ENCODE peak calls at places on chromosome 9, in four cellular contexts. T is left lung, Q is PC-3, W is heart left ventricle. X is an unnamed sample.
A peak's percentile ranks its signal among the peaks of the same experiment; 100 is the strongest.

GRCh38 chr9:37926737-37927590 is 23.0 kb upstream of the SLC25A51 start:
- DNase-seq in T (no peak), Q (no peak), W (no peak), X (no peak)

GRCh38 chr9:124696101-124696500 is 75.0 kb downstream of the NR6A1 start:
- DNase-seq in T (no peak), Q (no peak), W (no peak), X (no peak)

GRCh38 chr9:116394070-116394469 is 240.5 kb downstream of the PAPPA start:
- DNase-seq in T (no peak), Q (no peak), W (no peak), X (no peak)

GRCh38 chr9:132439153-132439552 is 29.1 kb downstream of the CFAP77 start:
- DNase-seq in T (no peak), Q (peak; percentile 48), W (no peak), X (no peak)

GRCh38 chr9:93252116-93252780 is 68.3 kb downstream of the WNK2 start:
- DNase-seq in T (peak; percentile 19), Q (no peak), W (peak; percentile 43), X (no peak)

GRCh38 chr9:36316629-36317317 is 58.5 kb upstream of the GNE start:
- DNase-seq in T (no peak), Q (no peak), W (no peak), X (no peak)

GRCh38 chr9:5622019-5622418 is 6.9 kb upstream of the RIC1 start:
- DNase-seq in T (no peak), Q (peak; percentile 85), W (no peak), X (no peak)

GRCh38 chr9:125608488-125609224 is 98.4 kb downstream of the MAPKAP1 start:
- DNase-seq in T (no peak), Q (no peak), W (peak; percentile 31), X (no peak)

GRCh38 chr9:88998911-88999310 is 7.6 kb downstream of the S1PR3 start:
- DNase-seq in T (no peak), Q (no peak), W (peak; percentile 65), X (no peak)

GRCh38 chr9:90131568-90131967 is 511.1 kb downstream of the DIRAS2 start:
- DNase-seq in T (no peak), Q (no peak), W (no peak), X (no peak)

GRCh38 chr9:93172646-93173364 is 11.1 kb upstream of the WNK2 start:
- DNase-seq in T (no peak), Q (no peak), W (no peak), X (no peak)

GRCh38 chr9:136833381-136834142 is 8.7 kb upstream of the AJM1 start:
- DNase-seq in T (no peak), Q (no peak), W (peak; percentile 19), X (no peak)

DNA sequence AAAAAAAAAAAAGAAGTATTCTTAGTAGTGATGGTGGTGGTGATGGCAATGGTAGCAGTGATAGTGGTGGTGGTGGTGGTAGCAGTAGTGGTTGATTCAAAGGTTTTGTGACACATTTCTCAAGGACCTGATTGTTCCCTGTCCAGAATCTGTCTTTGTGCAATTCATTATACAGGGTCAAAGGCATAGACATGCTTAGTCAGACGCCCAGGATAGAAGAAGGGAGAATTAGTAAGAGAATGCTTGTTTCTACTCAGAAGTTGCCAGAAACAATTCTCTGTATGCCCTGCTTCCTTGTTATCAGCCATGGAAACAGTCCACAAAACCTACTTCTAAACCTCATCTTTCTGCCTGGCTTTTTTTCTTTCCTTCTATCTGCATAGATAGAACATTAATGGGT is 89.4 kb downstream of the SLC44A1 start:
- DNase-seq in T (no peak), Q (no peak), W (no peak), X (no peak)
- H3K4me1 ChIP-seq in T (no peaks in the 10 kb centered on the region), Q (peaks cover 4% of the 10 kb centered on the region), W (no peaks in the 10 kb centered on the region), X (peaks cover 5% of the 10 kb centered on the region)

DNA sequence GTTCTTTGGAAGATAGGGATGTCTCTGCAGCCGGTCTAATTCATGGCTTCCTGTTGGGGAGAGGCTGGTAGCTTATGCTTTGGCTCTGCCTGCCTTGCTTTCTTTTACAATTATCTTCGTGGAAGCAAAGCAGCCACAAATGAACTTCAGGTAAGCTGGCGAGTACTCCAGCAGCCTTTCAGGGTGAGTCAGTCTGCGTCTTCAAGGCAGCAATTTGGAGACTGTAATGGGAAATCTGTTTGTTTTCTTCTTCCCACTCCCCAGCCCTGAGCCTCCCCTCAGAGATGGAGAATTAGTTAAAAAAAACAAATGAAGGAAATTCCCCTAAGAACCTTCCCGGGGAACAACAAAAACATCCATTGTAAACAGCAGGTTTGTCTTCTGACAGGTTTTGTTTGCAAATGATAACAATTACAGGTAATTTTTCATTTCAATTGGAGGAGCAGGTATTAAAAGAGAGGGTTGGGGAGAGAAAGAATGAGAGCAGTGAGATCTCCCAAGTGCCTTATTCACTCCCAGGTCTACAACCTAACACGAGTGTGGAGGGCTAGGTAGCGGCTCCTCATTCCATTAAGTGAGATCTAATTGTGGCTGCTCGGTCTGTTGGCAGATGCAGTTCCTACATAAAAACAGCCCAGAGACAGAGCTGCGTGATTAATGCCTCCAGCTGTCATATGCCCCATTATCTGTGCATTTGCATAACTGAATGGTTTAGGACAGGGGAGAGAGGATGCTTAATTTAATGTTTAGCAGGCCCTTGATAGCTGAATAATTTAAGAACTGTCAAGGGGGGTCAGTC is 100.3 kb downstream of the PSAT1 start:
- DNase-seq in T (no peak), Q (no peak), W (no peak), X (no peak)
- H3K9me3 ChIP-seq in T (peaks cover 11% of the 10 kb centered on the region), Q (no peaks in the 10 kb centered on the region), W (no peaks in the 10 kb centered on the region), X (no peaks in the 10 kb centered on the region)

DNA sequence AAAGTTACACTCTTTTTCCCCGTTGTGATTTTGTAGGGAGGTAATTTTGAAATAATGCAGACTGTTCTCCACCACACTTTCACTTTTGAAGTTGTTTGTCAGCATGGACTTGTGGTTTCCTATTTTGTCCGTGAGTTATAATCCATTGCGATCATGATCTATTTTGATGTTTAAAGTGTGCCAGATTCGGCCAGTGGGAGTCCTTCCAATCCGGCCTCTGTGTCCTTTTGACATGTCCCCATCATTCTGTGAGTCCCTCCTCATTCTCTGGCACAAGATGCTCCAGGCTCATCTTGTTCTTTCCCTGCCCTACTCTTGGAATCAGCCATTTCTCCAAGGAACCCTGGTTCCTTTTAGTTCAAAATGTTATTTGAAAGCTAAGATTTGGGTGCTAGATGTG is 211.3 kb upstream of the KLF4 start:
- DNase-seq in T (no peak), Q (no peak), W (no peak), X (no peak)
- H3K4me3 ChIP-seq in T (no peak overlapping the region), Q (no peak overlapping the region), W (no peak overlapping the region), X (no peak overlapping the region)

DNA sequence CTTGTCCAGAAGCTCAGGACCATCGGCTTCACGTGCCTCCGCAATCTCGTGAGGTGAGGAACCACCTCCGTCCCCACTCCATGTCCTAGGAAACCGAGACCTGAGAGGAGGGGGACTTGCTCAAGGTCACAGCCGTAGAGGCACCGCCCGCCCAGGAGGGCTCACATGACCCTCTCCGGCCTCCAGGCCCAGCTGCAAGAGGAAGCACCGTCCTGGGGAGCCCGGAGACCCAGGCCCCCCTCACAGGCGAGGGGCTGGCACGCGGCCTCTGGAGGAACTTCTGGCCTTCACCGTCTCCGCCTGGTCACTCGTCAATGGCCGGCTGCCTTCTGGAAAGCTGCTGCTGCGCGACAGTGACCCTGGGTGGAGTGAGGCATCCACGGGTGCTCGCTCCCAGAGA is 24.2 kb downstream of the FAM78A start:
- DNase-seq in T (peak; percentile 65), Q (no peak), W (no peak), X (no peak)
- H3K4me1 ChIP-seq in T (no peaks in the 10 kb centered on the region), Q (no peaks in the 10 kb centered on the region), W (peaks cover 55% of the 10 kb centered on the region), X (peaks cover 35% of the 10 kb centered on the region)

GRCh38 chr9:135650408-135650807 is 11.1 kb upstream of the GLT6D1 start:
- DNase-seq in T (no peak), Q (no peak), W (no peak), X (no peak)

GRCh38 chr9:135659252-135659651 is 3.9 kb upstream of the LCN9 start:
- DNase-seq in T (no peak), Q (no peak), W (no peak), X (no peak)

GRCh38 chr9:135660407-135660806 is 2.7 kb upstream of the LCN9 start:
- DNase-seq in T (no peak), Q (no peak), W (no peak), X (no peak)

GRCh38 chr9:135657416-135657815 is 5.7 kb upstream of the LCN9 start:
- DNase-seq in T (no peak), Q (no peak), W (no peak), X (no peak)

DNA sequence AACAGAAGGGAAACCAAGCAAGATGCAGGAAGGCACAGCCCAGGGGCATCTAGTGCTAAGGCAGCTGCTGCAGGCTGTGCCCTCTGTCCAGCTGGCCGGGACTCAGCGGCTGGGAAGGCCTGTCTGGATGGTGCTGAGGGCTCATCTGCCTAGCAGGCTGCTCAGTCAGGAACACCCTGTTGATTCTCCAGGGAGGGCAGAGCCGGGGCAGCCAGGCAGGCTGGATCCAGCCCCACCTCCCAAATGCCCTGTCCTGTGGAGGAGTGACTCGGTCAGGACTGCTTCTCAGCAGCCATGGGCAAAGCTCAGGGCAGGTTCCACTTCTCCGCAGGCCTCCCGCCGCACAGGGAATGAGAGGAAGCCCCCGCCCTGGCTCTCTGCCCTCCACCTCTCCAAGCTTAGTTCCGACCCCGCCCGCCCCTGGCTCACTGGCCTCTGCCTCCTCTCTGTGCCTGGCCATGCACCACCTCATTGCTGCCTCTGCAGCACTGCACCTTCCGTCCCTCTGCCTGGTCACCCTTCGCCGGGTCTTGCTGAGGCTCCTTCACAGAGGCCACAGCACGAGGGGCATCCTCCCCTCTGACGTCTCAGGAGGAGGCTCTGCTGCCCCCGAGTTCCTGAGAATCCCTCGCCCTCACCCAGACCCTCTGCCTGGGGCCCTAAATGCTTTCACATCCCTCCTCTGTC is 7.6 kb upstream of the LCN9 start:
- DNase-seq in T (no peak), Q (no peak), W (no peak), X (no peak)
- H3K9me3 ChIP-seq in T (no peaks in the 10 kb centered on the region), Q (no peaks in the 10 kb centered on the region), W (no peaks in the 10 kb centered on the region), X (no peaks in the 10 kb centered on the region)

DNA sequence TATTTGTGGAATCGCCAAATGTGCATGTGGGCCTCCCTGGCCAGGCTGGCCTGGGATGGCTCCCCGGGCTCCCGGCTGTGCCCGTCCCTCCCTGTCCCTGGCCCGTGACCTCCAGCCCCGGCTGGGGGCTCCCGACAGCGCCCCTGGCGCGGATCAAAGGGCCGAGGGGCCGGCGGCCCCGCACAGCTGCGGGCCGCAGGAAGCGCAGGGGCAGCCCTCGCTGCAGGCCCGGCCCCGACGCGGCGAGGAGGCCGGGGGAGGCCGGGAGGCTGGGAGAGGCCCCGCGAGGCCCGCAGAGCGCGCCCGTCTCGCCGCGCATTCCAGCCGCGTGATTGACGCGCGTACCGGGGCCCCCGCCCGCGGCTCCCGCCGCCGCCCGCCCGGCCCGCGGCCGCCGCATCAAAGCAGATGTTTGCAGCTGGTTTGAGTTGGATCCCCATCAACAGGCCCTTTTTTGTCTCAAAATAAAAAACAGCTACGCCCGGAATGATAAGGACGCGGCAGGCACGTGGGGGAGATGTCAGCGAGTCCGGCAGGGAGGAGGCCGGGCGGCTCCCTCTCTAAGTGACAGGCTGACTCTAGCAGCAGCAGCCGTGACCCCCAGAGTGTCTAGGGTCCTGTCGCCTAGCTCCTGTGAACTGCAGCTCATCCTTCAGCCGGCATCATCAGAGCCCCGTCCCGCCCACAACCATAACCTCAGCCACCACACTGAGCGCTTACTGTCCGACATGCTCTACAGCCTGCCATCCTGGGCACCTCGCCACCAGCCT is 69.4 kb downstream of the LMX1B start:
- DNase-seq in T (no peak), Q (no peak), W (peak; percentile 38), X (no peak)
- H3K4me3 ChIP-seq in T (no peak overlapping the region), Q (no peak overlapping the region), W (peak overlapping the region; percentile 43), X (no peak overlapping the region)

GRCh38 chr9:114183006-114183405 is 27.7 kb downstream of the COL27A1 start:
- DNase-seq in T (no peak), Q (no peak), W (no peak), X (no peak)

GRCh38 chr9:114186091-114186792 is 30.9 kb downstream of the COL27A1 start:
- DNase-seq in T (no peak), Q (no peak), W (no peak), X (no peak)

GRCh38 chr9:114184866-114185265 is 29.5 kb downstream of the COL27A1 start:
- DNase-seq in T (no peak), Q (no peak), W (no peak), X (no peak)

GRCh38 chr9:114185570-114185969 is 30.2 kb downstream of the COL27A1 start:
- DNase-seq in T (no peak), Q (no peak), W (no peak), X (no peak)

GRCh38 chr9:114184071-114184470 is 28.7 kb downstream of the COL27A1 start:
- DNase-seq in T (no peak), Q (peak; percentile 9), W (no peak), X (no peak)
- H3K4me1 ChIP-seq in T (no peaks in the 10 kb centered on the region), Q (no peaks in the 10 kb centered on the region), W (peaks cover 25% of the 10 kb centered on the region), X (peaks cover 13% of the 10 kb centered on the region)